ENCODE peak calls at places on chromosome 11, in seven cellular contexts. One of them, this sample, is unnamed.

GRCh38 chr11:99098258-99098657 is 77.5 kb downstream of the CNTN5 start:
- DNase-seq in stimulated activated CD8-positive, alpha-beta memory T cell treated with anti-CD3 and anti-CD28 coated beads, Interleukin-15, amount 100 ng/mL, for 24 hours: no peak
- DNase-seq in KBM-7: no peak
- DNase-seq in progenitor cell of endocrine pancreas: no peak
- DNase-seq in NCI-H2081 treated with DMSO at 0.1 percent for 48 hours: no peak
- DNase-seq in HFF-Myc: no peak
- DNase-seq in DMS 273 treated with DMSO at 0.1 percent for 48 hours: peak; percentile 20
- DNase-seq in this sample: no peak

GRCh38 chr11:62295504-62295903 is 3.4 kb downstream of the SCGB1D4 start:
- DNase-seq in stimulated activated CD8-positive, alpha-beta memory T cell treated with anti-CD3 and anti-CD28 coated beads, Interleukin-15, amount 100 ng/mL, for 24 hours: no peak
- DNase-seq in KBM-7: peak; percentile 18
- DNase-seq in progenitor cell of endocrine pancreas: peak; percentile 40
- DNase-seq in NCI-H2081 treated with DMSO at 0.1 percent for 48 hours: no peak
- DNase-seq in HFF-Myc: no peak
- DNase-seq in DMS 273 treated with DMSO at 0.1 percent for 48 hours: no peak
- DNase-seq in this sample: no peak

GRCh38 chr11:101862410-101863233 is 52.2 kb upstream of the CEP126 start:
- DNase-seq in stimulated activated CD8-positive, alpha-beta memory T cell treated with anti-CD3 and anti-CD28 coated beads, Interleukin-15, amount 100 ng/mL, for 24 hours: no peak
- DNase-seq in KBM-7: peak; percentile 8
- DNase-seq in progenitor cell of endocrine pancreas: no peak
- DNase-seq in NCI-H2081 treated with DMSO at 0.1 percent for 48 hours: no peak
- DNase-seq in HFF-Myc: peak; percentile 44
- DNase-seq in DMS 273 treated with DMSO at 0.1 percent for 48 hours: no peak
- DNase-seq in this sample: no peak

GRCh38 chr11:100676901-100677300 is 10.2 kb upstream of the ARHGAP42 start:
- DNase-seq in stimulated activated CD8-positive, alpha-beta memory T cell treated with anti-CD3 and anti-CD28 coated beads, Interleukin-15, amount 100 ng/mL, for 24 hours: no peak
- DNase-seq in KBM-7: no peak
- DNase-seq in progenitor cell of endocrine pancreas: no peak
- DNase-seq in NCI-H2081 treated with DMSO at 0.1 percent for 48 hours: no peak
- DNase-seq in HFF-Myc: no peak
- DNase-seq in DMS 273 treated with DMSO at 0.1 percent for 48 hours: no peak
- DNase-seq in this sample: no peak

GRCh38 chr11:88344869-88345268 is 7.3 kb upstream of the CTSC start:
- DNase-seq in stimulated activated CD8-positive, alpha-beta memory T cell treated with anti-CD3 and anti-CD28 coated beads, Interleukin-15, amount 100 ng/mL, for 24 hours: no peak
- DNase-seq in KBM-7: no peak
- DNase-seq in progenitor cell of endocrine pancreas: no peak
- DNase-seq in NCI-H2081 treated with DMSO at 0.1 percent for 48 hours: no peak
- DNase-seq in HFF-Myc: no peak
- DNase-seq in DMS 273 treated with DMSO at 0.1 percent for 48 hours: no peak
- DNase-seq in this sample: no peak

GRCh38 chr11:10606536-10607208 is 38.2 kb upstream of the LYVE1 start:
- DNase-seq in stimulated activated CD8-positive, alpha-beta memory T cell treated with anti-CD3 and anti-CD28 coated beads, Interleukin-15, amount 100 ng/mL, for 24 hours: no peak
- DNase-seq in KBM-7: peak; percentile 57
- DNase-seq in progenitor cell of endocrine pancreas: no peak
- DNase-seq in NCI-H2081 treated with DMSO at 0.1 percent for 48 hours: no peak
- DNase-seq in HFF-Myc: no peak
- DNase-seq in DMS 273 treated with DMSO at 0.1 percent for 48 hours: no peak
- DNase-seq in this sample: no peak

GRCh38 chr11:64870176-64870892 is 8.1 kb downstream of the EHD1 start:
- DNase-seq in stimulated activated CD8-positive, alpha-beta memory T cell treated with anti-CD3 and anti-CD28 coated beads, Interleukin-15, amount 100 ng/mL, for 24 hours: no peak
- DNase-seq in KBM-7: no peak
- DNase-seq in progenitor cell of endocrine pancreas: peak; percentile 40
- DNase-seq in NCI-H2081 treated with DMSO at 0.1 percent for 48 hours: no peak
- DNase-seq in HFF-Myc: no peak
- DNase-seq in DMS 273 treated with DMSO at 0.1 percent for 48 hours: no peak
- DNase-seq in this sample: no peak

GRCh38 chr11:60991457-60991856 is 20.0 kb downstream of the CD6 start:
- DNase-seq in stimulated activated CD8-positive, alpha-beta memory T cell treated with anti-CD3 and anti-CD28 coated beads, Interleukin-15, amount 100 ng/mL, for 24 hours: no peak
- DNase-seq in KBM-7: no peak
- DNase-seq in progenitor cell of endocrine pancreas: no peak
- DNase-seq in NCI-H2081 treated with DMSO at 0.1 percent for 48 hours: no peak
- DNase-seq in HFF-Myc: no peak
- DNase-seq in DMS 273 treated with DMSO at 0.1 percent for 48 hours: no peak
- DNase-seq in this sample: no peak

GRCh38 chr11:33778682-33779081 is 4.4 kb upstream of the FBXO3 start:
- DNase-seq in stimulated activated CD8-positive, alpha-beta memory T cell treated with anti-CD3 and anti-CD28 coated beads, Interleukin-15, amount 100 ng/mL, for 24 hours: no peak
- DNase-seq in KBM-7: peak; percentile 14
- DNase-seq in progenitor cell of endocrine pancreas: no peak
- DNase-seq in NCI-H2081 treated with DMSO at 0.1 percent for 48 hours: no peak
- DNase-seq in HFF-Myc: peak; percentile 41
- DNase-seq in DMS 273 treated with DMSO at 0.1 percent for 48 hours: no peak
- DNase-seq in this sample: peak; percentile 37

GRCh38 chr11:14193644-14194043 is 165.3 kb downstream of the RRAS2 start:
- DNase-seq in stimulated activated CD8-positive, alpha-beta memory T cell treated with anti-CD3 and anti-CD28 coated beads, Interleukin-15, amount 100 ng/mL, for 24 hours: no peak
- DNase-seq in KBM-7: no peak
- DNase-seq in progenitor cell of endocrine pancreas: no peak
- DNase-seq in NCI-H2081 treated with DMSO at 0.1 percent for 48 hours: no peak
- DNase-seq in HFF-Myc: no peak
- DNase-seq in DMS 273 treated with DMSO at 0.1 percent for 48 hours: no peak
- DNase-seq in this sample: no peak

GRCh38 chr11:65321828-65322495 is 7.3 kb downstream of the CDC42EP2 start:
- DNase-seq in stimulated activated CD8-positive, alpha-beta memory T cell treated with anti-CD3 and anti-CD28 coated beads, Interleukin-15, amount 100 ng/mL, for 24 hours: no peak
- DNase-seq in KBM-7: no peak
- DNase-seq in progenitor cell of endocrine pancreas: no peak
- DNase-seq in NCI-H2081 treated with DMSO at 0.1 percent for 48 hours: no peak
- DNase-seq in HFF-Myc: no peak
- DNase-seq in DMS 273 treated with DMSO at 0.1 percent for 48 hours: no peak
- DNase-seq in this sample: no peak

This sample was measured in NCI-H187 treated with DMSO at 0.1 percent for 48 hours.